ENCODE peak calls at places on chromosomes 12 and 14, in seven cellular contexts. One of them, this sample, is unnamed.

GRCh38 chr14:56004807-56005579 is 113.2 kb upstream of the PELI2 start:
- DNase-seq in HCT116: no peak
- DNase-seq in Panc1: no peak
- DNase-seq in SK-N-SH: no peak
- DNase-seq in K562: peak
- DNase-seq in H1: peak
- DNase-seq in HepG2: no peak
- DNase-seq in this sample: peak

GRCh38 chr12:75305412-75306332 is 24.5 kb downstream of the CAPS2 start:
- DNase-seq in HCT116: no peak
- DNase-seq in Panc1: no peak
- DNase-seq in SK-N-SH: no peak
- DNase-seq in K562: no peak
- DNase-seq in H1: no peak
- DNase-seq in HepG2: no peak
- DNase-seq in this sample: no peak

GRCh38 chr12:93245543-93245942 is 132.2 kb upstream of the NUDT4 start:
- DNase-seq in HCT116: no peak
- DNase-seq in Panc1: no peak
- DNase-seq in SK-N-SH: no peak
- DNase-seq in K562: no peak
- DNase-seq in H1: no peak
- DNase-seq in HepG2: no peak
- DNase-seq in this sample: peak

GRCh38 chr14:103155013-103155412 is 31.8 kb downstream of the TNFAIP2 start:
- DNase-seq in HCT116: peak
- DNase-seq in Panc1: peak
- DNase-seq in SK-N-SH: peak
- DNase-seq in K562: no peak
- DNase-seq in H1: no peak
- DNase-seq in HepG2: peak
- DNase-seq in this sample: no peak

GRCh38 chr12:15962760-15963159 is 51.6 kb downstream of the DERA start:
- DNase-seq in HCT116: no peak
- DNase-seq in Panc1: no peak
- DNase-seq in SK-N-SH: no peak
- DNase-seq in K562: no peak
- DNase-seq in H1: no peak
- DNase-seq in HepG2: no peak
- DNase-seq in this sample: no peak

GRCh38 chr12:65740506-65740872 is 83.8 kb upstream of the HMGA2 start:
- DNase-seq in HCT116: no peak
- DNase-seq in Panc1: peak
- DNase-seq in SK-N-SH: no peak
- DNase-seq in K562: no peak
- DNase-seq in H1: no peak
- DNase-seq in HepG2: no peak
- DNase-seq in this sample: no peak

GRCh38 chr14:85172290-85172689 is 357.7 kb upstream of the FLRT2 start:
- DNase-seq in HCT116: no peak
- DNase-seq in Panc1: no peak
- DNase-seq in SK-N-SH: no peak
- DNase-seq in K562: no peak
- DNase-seq in H1: no peak
- DNase-seq in HepG2: no peak
- DNase-seq in this sample: no peak

GRCh38 chr12:10186299-10186698 is 7.5 kb downstream of the TMEM52B start:
- DNase-seq in HCT116: no peak
- DNase-seq in Panc1: no peak
- DNase-seq in SK-N-SH: no peak
- DNase-seq in K562: no peak
- DNase-seq in H1: no peak
- DNase-seq in HepG2: no peak
- DNase-seq in this sample: no peak

GRCh38 chr14:88333036-88333435 is 10.0 kb upstream of the KCNK10 start:
- DNase-seq in HCT116: no peak
- DNase-seq in Panc1: no peak
- DNase-seq in SK-N-SH: no peak
- DNase-seq in K562: no peak
- DNase-seq in H1: no peak
- DNase-seq in HepG2: no peak
- DNase-seq in this sample: no peak

GRCh38 chr14:24631749-24632335 is 2.1 kb downstream of the GZMB start:
- DNase-seq in HCT116: no peak
- DNase-seq in Panc1: no peak
- DNase-seq in SK-N-SH: no peak
- DNase-seq in K562: no peak
- DNase-seq in H1: no peak
- DNase-seq in HepG2: no peak
- DNase-seq in this sample: no peak

GRCh38 chr14:51293926-51294290 is 53.9 kb downstream of the TMX1 start:
- DNase-seq in HCT116: no peak
- DNase-seq in Panc1: no peak
- DNase-seq in SK-N-SH: no peak
- DNase-seq in K562: no peak
- DNase-seq in H1: no peak
- DNase-seq in HepG2: no peak
- DNase-seq in this sample: no peak

GRCh38 chr12:93387780-93388179 is 10.1 kb downstream of the NUDT4 start:
- DNase-seq in HCT116: no peak
- DNase-seq in Panc1: no peak
- DNase-seq in SK-N-SH: no peak
- DNase-seq in K562: peak
- DNase-seq in H1: no peak
- DNase-seq in HepG2: no peak
- DNase-seq in this sample: no peak

GRCh38 chr12:100289011-100289410 is 22.0 kb downstream of the SCYL2 start:
- DNase-seq in HCT116: no peak
- DNase-seq in Panc1: no peak
- DNase-seq in SK-N-SH: no peak
- DNase-seq in K562: no peak
- DNase-seq in H1: no peak
- DNase-seq in HepG2: no peak
- DNase-seq in this sample: no peak

GRCh38 chr12:46451276-46452021 is 78.9 kb upstream of the SLC38A2 start:
- DNase-seq in HCT116: no peak
- DNase-seq in Panc1: no peak
- DNase-seq in SK-N-SH: no peak
- DNase-seq in K562: no peak
- DNase-seq in H1: no peak
- DNase-seq in HepG2: no peak
- DNase-seq in this sample: no peak

GRCh38 chr12:12901158-12901791 is 9.9 kb downstream of the GPRC5A start:
- DNase-seq in HCT116: no peak
- DNase-seq in Panc1: no peak
- DNase-seq in SK-N-SH: no peak
- DNase-seq in K562: no peak
- DNase-seq in H1: no peak
- DNase-seq in HepG2: peak
- DNase-seq in this sample: no peak

GRCh38 chr12:103632554-103633216 is 45.6 kb downstream of the STAB2 start:
- DNase-seq in HCT116: peak
- DNase-seq in Panc1: peak
- DNase-seq in SK-N-SH: peak
- DNase-seq in K562: peak
- DNase-seq in H1: peak
- DNase-seq in HepG2: peak
- DNase-seq in this sample: peak

GRCh38 chr12:47746523-47746922 is 12.2 kb downstream of the RAPGEF3 start:
- DNase-seq in HCT116: no peak
- DNase-seq in Panc1: no peak
- DNase-seq in SK-N-SH: no peak
- DNase-seq in K562: no peak
- DNase-seq in H1: no peak
- DNase-seq in HepG2: no peak
- DNase-seq in this sample: no peak

GRCh38 chr12:52871291-52871961 is 22.6 kb upstream of the KRT78 start:
- DNase-seq in HCT116: no peak
- DNase-seq in Panc1: no peak
- DNase-seq in SK-N-SH: no peak
- DNase-seq in K562: no peak
- DNase-seq in H1: no peak
- DNase-seq in HepG2: no peak
- DNase-seq in this sample: no peak

GRCh38 chr12:110689601-110690430 is 901 bp upstream of the HVCN1 start:
- DNase-seq in HCT116: no peak
- DNase-seq in Panc1: no peak
- DNase-seq in SK-N-SH: no peak
- DNase-seq in K562: peak
- DNase-seq in H1: no peak
- DNase-seq in HepG2: no peak
- DNase-seq in this sample: peak

GRCh38 chr14:56153271-56153670 is 35.1 kb downstream of the PELI2 start:
- DNase-seq in HCT116: no peak
- DNase-seq in Panc1: no peak
- DNase-seq in SK-N-SH: no peak
- DNase-seq in K562: no peak
- DNase-seq in H1: no peak
- DNase-seq in HepG2: no peak
- DNase-seq in this sample: no peak

GRCh38 chr12:2335109-2335508 is 282.3 kb downstream of the CACNA1C start:
- DNase-seq in HCT116: no peak
- DNase-seq in Panc1: no peak
- DNase-seq in SK-N-SH: no peak
- DNase-seq in K562: no peak
- DNase-seq in H1: no peak
- DNase-seq in HepG2: no peak
- DNase-seq in this sample: no peak

GRCh38 chr14:69487771-69488170 is 3.2 kb downstream of the PLEKHD1 start:
- DNase-seq in HCT116: no peak
- DNase-seq in Panc1: no peak
- DNase-seq in SK-N-SH: no peak
- DNase-seq in K562: no peak
- DNase-seq in H1: no peak
- DNase-seq in HepG2: no peak
- DNase-seq in this sample: no peak

GRCh38 chr12:53327435-53328042 is 6.1 kb upstream of the AAAS start:
- DNase-seq in HCT116: no peak
- DNase-seq in Panc1: no peak
- DNase-seq in SK-N-SH: peak
- DNase-seq in K562: no peak
- DNase-seq in H1: no peak
- DNase-seq in HepG2: no peak
- DNase-seq in this sample: no peak

GRCh38 chr14:79246200-79246599 is 965.1 kb downstream of the DIO2 start:
- DNase-seq in HCT116: no peak
- DNase-seq in Panc1: no peak
- DNase-seq in SK-N-SH: no peak
- DNase-seq in K562: no peak
- DNase-seq in H1: no peak
- DNase-seq in HepG2: no peak
- DNase-seq in this sample: no peak

GRCh38 chr14:79251278-79251677 is 960.0 kb downstream of the DIO2 start:
- DNase-seq in HCT116: no peak
- DNase-seq in Panc1: no peak
- DNase-seq in SK-N-SH: no peak
- DNase-seq in K562: no peak
- DNase-seq in H1: no peak
- DNase-seq in HepG2: no peak
- DNase-seq in this sample: no peak

GRCh38 chr14:79253576-79253975 is 957.7 kb downstream of the DIO2 start:
- DNase-seq in HCT116: no peak
- DNase-seq in Panc1: no peak
- DNase-seq in SK-N-SH: no peak
- DNase-seq in K562: no peak
- DNase-seq in H1: no peak
- DNase-seq in HepG2: no peak
- DNase-seq in this sample: no peak

GRCh38 chr14:79248131-79248530 is 963.2 kb downstream of the DIO2 start:
- DNase-seq in HCT116: no peak
- DNase-seq in Panc1: no peak
- DNase-seq in SK-N-SH: no peak
- DNase-seq in K562: no peak
- DNase-seq in H1: no peak
- DNase-seq in HepG2: no peak
- DNase-seq in this sample: no peak

GRCh38 chr14:79248771-79249170 is 962.5 kb downstream of the DIO2 start:
- DNase-seq in HCT116: no peak
- DNase-seq in Panc1: no peak
- DNase-seq in SK-N-SH: no peak
- DNase-seq in K562: no peak
- DNase-seq in H1: no peak
- DNase-seq in HepG2: no peak
- DNase-seq in this sample: no peak
- TF ChIP-seq SIN3A in HCT116: no peak
- TF ChIP-seq SIN3A in Panc1: no peak
- TF ChIP-seq SIN3A in SK-N-SH: no peak
- TF ChIP-seq SIN3A in K562: no peak
- TF ChIP-seq SIN3A in H1: no peak
- TF ChIP-seq SIN3A in HepG2: no peak
- TF ChIP-seq SIN3A in this sample: no peak

DNA sequence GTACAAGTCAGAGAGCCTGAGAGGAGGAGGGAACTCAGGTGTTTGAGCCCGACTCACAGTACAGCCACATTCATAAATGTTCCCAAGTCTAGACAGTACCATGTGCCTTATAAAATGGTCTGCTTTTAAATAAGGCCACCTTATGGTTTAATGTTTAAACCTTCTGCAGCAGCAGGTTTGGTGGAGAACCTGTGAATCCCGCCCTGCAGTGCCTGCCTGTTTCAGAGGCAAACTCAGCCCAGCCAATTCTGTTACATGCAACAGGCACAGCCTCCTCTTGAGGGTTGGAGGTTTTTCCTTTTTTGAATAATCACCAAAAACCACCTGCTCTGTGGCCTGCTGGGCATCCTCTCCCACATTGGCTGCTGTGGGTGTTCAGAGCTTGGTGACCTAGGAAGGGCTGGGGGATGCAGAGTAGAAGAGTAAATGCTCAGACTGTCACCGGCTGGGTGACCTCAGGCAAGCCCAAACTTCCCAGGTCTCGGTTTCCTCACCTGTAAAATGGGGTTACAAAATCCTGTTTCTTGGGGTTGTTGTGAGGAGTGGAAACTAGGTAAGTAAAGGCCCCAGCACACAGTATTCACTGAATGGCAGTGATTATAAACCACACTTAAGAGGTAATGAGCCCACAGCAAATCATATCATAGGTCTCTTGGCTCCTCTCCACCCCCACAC is 28.0 kb downstream of the NUAK1 start:
- DNase-seq in HCT116: no peak
- DNase-seq in Panc1: no peak
- DNase-seq in SK-N-SH: no peak
- DNase-seq in K562: no peak
- DNase-seq in H1: no peak
- DNase-seq in HepG2: no peak
- DNase-seq in this sample: no peak
- TF ChIP-seq SIN3A in HCT116: no peak
- TF ChIP-seq SIN3A in Panc1: no peak
- TF ChIP-seq SIN3A in SK-N-SH: no peak
- TF ChIP-seq SIN3A in K562: no peak
- TF ChIP-seq SIN3A in H1: no peak
- TF ChIP-seq SIN3A in HepG2: no peak
- TF ChIP-seq SIN3A in this sample: no peak

GRCh38 chr14:90419200-90419599 is 22.4 kb downstream of the CALM1 start:
- DNase-seq in HCT116: peak
- DNase-seq in Panc1: peak
- DNase-seq in SK-N-SH: no peak
- DNase-seq in K562: no peak
- DNase-seq in H1: no peak
- DNase-seq in HepG2: no peak
- DNase-seq in this sample: no peak
- TF ChIP-seq SIN3A in HCT116: no peak
- TF ChIP-seq SIN3A in Panc1: no peak
- TF ChIP-seq SIN3A in SK-N-SH: no peak
- TF ChIP-seq SIN3A in K562: no peak
- TF ChIP-seq SIN3A in H1: no peak
- TF ChIP-seq SIN3A in HepG2: no peak
- TF ChIP-seq SIN3A in this sample: no peak

GRCh38 chr14:98290596-98290995 is 981.4 kb downstream of the BCL11B start:
- DNase-seq in HCT116: no peak
- DNase-seq in Panc1: no peak
- DNase-seq in SK-N-SH: no peak
- DNase-seq in K562: no peak
- DNase-seq in H1: no peak
- DNase-seq in HepG2: no peak
- DNase-seq in this sample: no peak
- TF ChIP-seq SIN3A in HCT116: no peak
- TF ChIP-seq SIN3A in Panc1: no peak
- TF ChIP-seq SIN3A in SK-N-SH: no peak
- TF ChIP-seq SIN3A in K562: no peak
- TF ChIP-seq SIN3A in H1: no peak
- TF ChIP-seq SIN3A in HepG2: no peak
- TF ChIP-seq SIN3A in this sample: no peak